ENCODE peak calls at places on chromosomes 4 and X, in nine cellular contexts. One of them, this sample, is unnamed. For H3K27me3, the result is how much of the 10 kb centered on the place peaks cover.

GRCh38 chr4:168942985-168943384 is 67.1 kb downstream of the CBR4 start:
- DNase-seq in iPS DF 6.9: no peak
- DNase-seq in transverse colon: no peak
- DNase-seq in PC-3: peak
- DNase-seq in ascending aorta: no peak
- DNase-seq in spleen: no peak
- DNase-seq in right lobe of liver: no peak
- DNase-seq in thoracic aorta: no peak
- DNase-seq in tibial nerve: no peak
- DNase-seq in this sample: no peak

GRCh38 chr4:44447563-44448504 is 775 bp downstream of the KCTD8 start:
- DNase-seq in iPS DF 6.9: peak
- DNase-seq in transverse colon: no peak
- DNase-seq in PC-3: peak
- DNase-seq in ascending aorta: no peak
- DNase-seq in spleen: peak
- DNase-seq in right lobe of liver: peak
- DNase-seq in thoracic aorta: no peak
- DNase-seq in tibial nerve: peak
- DNase-seq in this sample: peak

GRCh38 chr4:97987019-97987648 is 156.1 kb downstream of the STPG2 start:
- DNase-seq in iPS DF 6.9: no peak
- DNase-seq in transverse colon: no peak
- DNase-seq in PC-3: peak
- DNase-seq in ascending aorta: no peak
- DNase-seq in spleen: no peak
- DNase-seq in right lobe of liver: no peak
- DNase-seq in thoracic aorta: no peak
- DNase-seq in tibial nerve: no peak
- DNase-seq in this sample: no peak

GRCh38 chr4:39732728-39733127 is 34.8 kb downstream of the UBE2K start:
- DNase-seq in iPS DF 6.9: no peak
- DNase-seq in transverse colon: no peak
- DNase-seq in PC-3: peak
- DNase-seq in ascending aorta: no peak
- DNase-seq in spleen: no peak
- DNase-seq in right lobe of liver: no peak
- DNase-seq in thoracic aorta: no peak
- DNase-seq in tibial nerve: no peak
- DNase-seq in this sample: peak

GRCh38 chrX:95156566-95156965 is 1482.6 kb downstream of the FAM133A start:
- DNase-seq in iPS DF 6.9: no peak
- DNase-seq in transverse colon: no peak
- DNase-seq in PC-3: no peak
- DNase-seq in ascending aorta: no peak
- DNase-seq in spleen: no peak
- DNase-seq in right lobe of liver: no peak
- DNase-seq in thoracic aorta: no peak
- DNase-seq in tibial nerve: no peak
- DNase-seq in this sample: no peak

GRCh38 chr4:83219344-83219990 is 65.1 kb downstream of the COQ2 start:
- DNase-seq in iPS DF 6.9: no peak
- DNase-seq in transverse colon: peak
- DNase-seq in PC-3: no peak
- DNase-seq in ascending aorta: no peak
- DNase-seq in spleen: peak
- DNase-seq in right lobe of liver: no peak
- DNase-seq in thoracic aorta: no peak
- DNase-seq in tibial nerve: no peak
- DNase-seq in this sample: no peak

GRCh38 chr4:3862640-3863420 is 96.6 kb downstream of the ADRA2C start:
- DNase-seq in iPS DF 6.9: peak
- DNase-seq in transverse colon: no peak
- DNase-seq in PC-3: no peak
- DNase-seq in ascending aorta: no peak
- DNase-seq in spleen: peak
- DNase-seq in right lobe of liver: no peak
- DNase-seq in thoracic aorta: no peak
- DNase-seq in tibial nerve: no peak
- DNase-seq in this sample: no peak

GRCh38 chrX:24684048-24684447 is 9.7 kb upstream of the POLA1 start:
- DNase-seq in iPS DF 6.9: no peak
- DNase-seq in transverse colon: no peak
- DNase-seq in PC-3: no peak
- DNase-seq in ascending aorta: no peak
- DNase-seq in spleen: no peak
- DNase-seq in right lobe of liver: no peak
- DNase-seq in thoracic aorta: no peak
- DNase-seq in tibial nerve: no peak
- DNase-seq in this sample: no peak

GRCh38 chrX:14922437-14922836 is 49.2 kb downstream of the MOSPD2 start:
- DNase-seq in iPS DF 6.9: no peak
- DNase-seq in transverse colon: no peak
- DNase-seq in PC-3: peak
- DNase-seq in ascending aorta: no peak
- DNase-seq in spleen: no peak
- DNase-seq in right lobe of liver: no peak
- DNase-seq in thoracic aorta: no peak
- DNase-seq in tibial nerve: no peak
- DNase-seq in this sample: no peak

GRCh38 chr4:100582146-100582545 is 64.3 kb upstream of the EMCN start:
- DNase-seq in iPS DF 6.9: no peak
- DNase-seq in transverse colon: no peak
- DNase-seq in PC-3: peak
- DNase-seq in ascending aorta: no peak
- DNase-seq in spleen: no peak
- DNase-seq in right lobe of liver: no peak
- DNase-seq in thoracic aorta: no peak
- DNase-seq in tibial nerve: no peak
- DNase-seq in this sample: peak

GRCh38 chr4:124061413-124061812 is 651.1 kb downstream of the ANKRD50 start:
- DNase-seq in iPS DF 6.9: no peak
- DNase-seq in transverse colon: no peak
- DNase-seq in PC-3: peak
- DNase-seq in ascending aorta: no peak
- DNase-seq in spleen: no peak
- DNase-seq in right lobe of liver: no peak
- DNase-seq in thoracic aorta: no peak
- DNase-seq in tibial nerve: no peak
- DNase-seq in this sample: no peak

GRCh38 chrX:133994576-133994975 is 9.2 kb upstream of the GPC3 start:
- DNase-seq in iPS DF 6.9: no peak
- DNase-seq in transverse colon: no peak
- DNase-seq in PC-3: no peak
- DNase-seq in ascending aorta: no peak
- DNase-seq in spleen: no peak
- DNase-seq in right lobe of liver: no peak
- DNase-seq in thoracic aorta: no peak
- DNase-seq in tibial nerve: no peak
- DNase-seq in this sample: no peak

GRCh38 chr4:40231464-40231863 is 34.6 kb downstream of the RHOH start:
- DNase-seq in iPS DF 6.9: no peak
- DNase-seq in transverse colon: no peak
- DNase-seq in PC-3: no peak
- DNase-seq in ascending aorta: no peak
- DNase-seq in spleen: no peak
- DNase-seq in right lobe of liver: no peak
- DNase-seq in thoracic aorta: no peak
- DNase-seq in tibial nerve: no peak
- DNase-seq in this sample: no peak

GRCh38 chr4:6962211-6963041 is 52.8 kb downstream of the TBC1D14 start:
- DNase-seq in iPS DF 6.9: no peak
- DNase-seq in transverse colon: no peak
- DNase-seq in PC-3: no peak
- DNase-seq in ascending aorta: no peak
- DNase-seq in spleen: no peak
- DNase-seq in right lobe of liver: no peak
- DNase-seq in thoracic aorta: no peak
- DNase-seq in tibial nerve: no peak
- DNase-seq in this sample: no peak

DNA sequence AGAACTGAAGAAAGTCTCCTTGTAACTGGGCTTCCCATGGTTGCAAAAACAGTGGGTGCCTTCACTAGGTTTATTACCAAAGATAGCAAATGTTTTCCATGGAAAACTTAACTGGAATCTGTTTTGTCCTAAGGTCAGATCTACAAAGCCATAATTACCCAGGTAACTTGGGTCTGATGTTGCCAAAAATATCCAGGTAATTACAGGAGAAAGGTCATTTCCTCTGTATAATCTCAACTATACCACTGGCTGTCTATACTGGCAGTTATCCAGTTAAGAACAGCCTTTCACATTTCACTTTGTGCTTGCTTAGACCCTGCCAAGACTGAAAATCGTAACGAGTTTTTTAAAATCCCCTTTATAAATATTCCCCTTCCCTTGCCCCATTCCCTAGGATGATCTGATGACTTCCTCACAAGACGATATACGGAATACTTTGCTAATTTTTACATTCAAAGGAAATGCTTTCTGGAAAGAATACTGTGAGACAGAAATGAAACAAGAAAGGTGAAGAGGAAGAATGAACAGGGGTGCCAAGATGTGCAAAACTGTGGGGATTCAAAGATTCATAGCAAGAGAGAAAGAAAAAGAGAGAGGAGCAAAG is 105.5 kb downstream of the MAML3 start:
- DNase-seq in iPS DF 6.9: no peak
- DNase-seq in transverse colon: no peak
- DNase-seq in PC-3: peak
- DNase-seq in ascending aorta: no peak
- DNase-seq in spleen: no peak
- DNase-seq in right lobe of liver: no peak
- DNase-seq in thoracic aorta: no peak
- DNase-seq in tibial nerve: no peak
- DNase-seq in this sample: no peak
- H3K27ac ChIP-seq in iPS DF 6.9: no peak
- H3K27ac ChIP-seq in transverse colon: peak
- H3K27ac ChIP-seq in PC-3: peak
- H3K27ac ChIP-seq in ascending aorta: peak
- H3K27ac ChIP-seq in spleen: peak
- H3K27ac ChIP-seq in right lobe of liver: no peak
- H3K27ac ChIP-seq in thoracic aorta: peak
- H3K27ac ChIP-seq in tibial nerve: peak
- H3K27ac ChIP-seq in this sample: peak

GRCh38 chr4:176187610-176188009 is 7.8 kb downstream of the SPATA4 start:
- DNase-seq in iPS DF 6.9: no peak
- DNase-seq in transverse colon: no peak
- DNase-seq in PC-3: peak
- DNase-seq in ascending aorta: no peak
- DNase-seq in spleen: no peak
- DNase-seq in right lobe of liver: no peak
- DNase-seq in thoracic aorta: no peak
- DNase-seq in tibial nerve: no peak
- DNase-seq in this sample: no peak
- H3K27me3 ChIP-seq in iPS DF 6.9: under half
- H3K27me3 ChIP-seq in transverse colon: under half
- H3K27me3 ChIP-seq in PC-3: under half
- H3K27me3 ChIP-seq in ascending aorta: under half
- H3K27me3 ChIP-seq in spleen: under half
- H3K27me3 ChIP-seq in right lobe of liver: under half
- H3K27me3 ChIP-seq in thoracic aorta: under half
- H3K27me3 ChIP-seq in tibial nerve: under half
- H3K27me3 ChIP-seq in this sample: under half

GRCh38 chr4:176646311-176646710 is 146.4 kb downstream of the VEGFC start:
- DNase-seq in iPS DF 6.9: no peak
- DNase-seq in transverse colon: no peak
- DNase-seq in PC-3: no peak
- DNase-seq in ascending aorta: no peak
- DNase-seq in spleen: no peak
- DNase-seq in right lobe of liver: no peak
- DNase-seq in thoracic aorta: no peak
- DNase-seq in tibial nerve: no peak
- DNase-seq in this sample: no peak
- H3K4me3 ChIP-seq in iPS DF 6.9: no peak
- H3K4me3 ChIP-seq in transverse colon: no peak
- H3K4me3 ChIP-seq in PC-3: no peak
- H3K4me3 ChIP-seq in ascending aorta: no peak
- H3K4me3 ChIP-seq in spleen: no peak
- H3K4me3 ChIP-seq in right lobe of liver: no peak
- H3K4me3 ChIP-seq in thoracic aorta: no peak
- H3K4me3 ChIP-seq in tibial nerve: no peak
- H3K4me3 ChIP-seq in this sample: no peak

DNA sequence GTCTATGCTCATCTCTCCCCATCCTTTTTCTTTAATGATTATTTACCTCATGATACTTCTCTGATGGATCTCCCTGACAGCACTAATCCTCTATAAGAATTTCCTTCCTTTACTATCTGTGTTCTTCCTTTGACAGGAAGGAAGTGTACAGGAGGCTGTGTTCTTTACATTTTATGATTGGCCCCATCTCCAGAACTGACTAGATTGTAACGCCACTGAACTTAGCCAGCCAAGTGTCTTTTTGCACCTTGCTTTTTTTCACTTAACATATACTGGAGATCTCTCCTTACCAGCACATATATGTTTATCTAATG is 3.9 kb upstream of the WWC2 start:
- DNase-seq in iPS DF 6.9: no peak
- DNase-seq in transverse colon: no peak
- DNase-seq in PC-3: no peak
- DNase-seq in ascending aorta: no peak
- DNase-seq in spleen: no peak
- DNase-seq in right lobe of liver: no peak
- DNase-seq in thoracic aorta: no peak
- DNase-seq in tibial nerve: no peak
- DNase-seq in this sample: no peak
- H3K27ac ChIP-seq in iPS DF 6.9: no peak
- H3K27ac ChIP-seq in transverse colon: no peak
- H3K27ac ChIP-seq in PC-3: no peak
- H3K27ac ChIP-seq in ascending aorta: no peak
- H3K27ac ChIP-seq in spleen: no peak
- H3K27ac ChIP-seq in right lobe of liver: no peak
- H3K27ac ChIP-seq in thoracic aorta: no peak
- H3K27ac ChIP-seq in tibial nerve: no peak
- H3K27ac ChIP-seq in this sample: no peak

GRCh38 chr4:1080432-1080831 is 32.9 kb downstream of the RNF212 start:
- DNase-seq in iPS DF 6.9: no peak
- DNase-seq in transverse colon: no peak
- DNase-seq in PC-3: no peak
- DNase-seq in ascending aorta: no peak
- DNase-seq in spleen: no peak
- DNase-seq in right lobe of liver: no peak
- DNase-seq in thoracic aorta: no peak
- DNase-seq in tibial nerve: no peak
- DNase-seq in this sample: no peak
- H3K27me3 ChIP-seq in iPS DF 6.9: under half
- H3K27me3 ChIP-seq in transverse colon: under half
- H3K27me3 ChIP-seq in PC-3: under half
- H3K27me3 ChIP-seq in ascending aorta: under half
- H3K27me3 ChIP-seq in spleen: under half
- H3K27me3 ChIP-seq in right lobe of liver: under half
- H3K27me3 ChIP-seq in thoracic aorta: under half
- H3K27me3 ChIP-seq in tibial nerve: under half
- H3K27me3 ChIP-seq in this sample: under half

This sample was measured in gastrocnemius medialis.